ENCODE peak calls at places on chromosomes 7 and 10, in five cellular contexts. Z is CD8-positive, alpha-beta T cell; D is right lobe of liver; E is neuronal stem cell; I is left ventricle myocardium inferior. X is an unnamed sample. For H3K27me3 and H3K36me3, the result is how much of the 10 kb centered on the place peaks cover.

GRCh38 chr10:73781879-73782748 is at the start of gene CHCHD1:
- DNase-seq in E (peak), D (peak), I (peak), Z (peak), X (peak)

GRCh38 chr10:118243907-118244306 is 98.2 kb downstream of the FAM204A start:
- DNase-seq in I (no peak), E (no peak), Z (no peak), D (no peak), X (no peak)

GRCh38 chr10:93445097-93445960 is 36.8 kb downstream of the MYOF start:
- DNase-seq in D (peak), E (peak), Z (no peak), I (peak), X (peak)

GRCh38 chr7:114856625-114857024 is 65.3 kb upstream of the MDFIC start:
- DNase-seq in E (peak), D (no peak), Z (no peak), I (no peak), X (no peak)

GRCh38 chr10:77843264-77843663 is 83.3 kb downstream of the DLG5 start:
- DNase-seq in I (no peak), D (no peak), Z (no peak), E (no peak), X (no peak)

GRCh38 chr7:117674617-117675016 is 194.8 kb downstream of the CFTR start:
- DNase-seq in I (no peak), Z (no peak), D (no peak), E (no peak), X (no peak)

GRCh38 chr10:100100651-100101525 is 19.2 kb upstream of the CPN1 start:
- DNase-seq in I (no peak), D (peak), Z (no peak), E (no peak), X (no peak)

GRCh38 chr7:23685770-23686169 is 5.8 kb downstream of the FAM221A start:
- DNase-seq in I (no peak), Z (no peak), D (no peak), E (no peak), X (no peak)

GRCh38 chr7:15561840-15562239 is at the start of gene AGMO:
- DNase-seq in Z (no peak), E (peak), I (peak), D (peak), X (peak)

GRCh38 chr10:110808123-110808522 is 63.6 kb upstream of the PDCD4 start:
- DNase-seq in I (no peak), D (no peak), Z (no peak), E (no peak), X (no peak)

GRCh38 chr10:84089162-84089561 is 50.1 kb upstream of the GHITM start:
- DNase-seq in D (no peak), E (no peak), Z (no peak), I (no peak), X (no peak)

GRCh38 chr7:140983802-140984201 is 30.9 kb downstream of the MRPS33 start:
- DNase-seq in I (no peak), Z (no peak), E (no peak), D (no peak), X (no peak)

GRCh38 chr10:33643042-33643441 is 308.6 kb upstream of the NRP1 start:
- DNase-seq in E (no peak), Z (no peak), D (no peak), I (no peak), X (no peak)

GRCh38 chr10:31358688-31359330 is 39.8 kb downstream of the ZEB1 start:
- DNase-seq in Z (no peak), E (no peak), D (no peak), I (no peak), X (no peak)

GRCh38 chr7:43590862-43591550 is 8.1 kb downstream of the STK17A start:
- DNase-seq in I (no peak), D (no peak), Z (no peak), E (no peak), X (no peak)

GRCh38 chr7:88485811-88486210 is 179.1 kb upstream of the STEAP4 start:
- DNase-seq in E (no peak), I (no peak), Z (no peak), D (no peak), X (no peak)

GRCh38 chr10:6062101-6062771 is at the start of gene IL2RA:
- DNase-seq in Z (no peak), E (no peak), I (no peak), D (peak), X (no peak)

GRCh38 chr10:100784126-100784525 is 38.7 kb downstream of the PAX2 start:
- DNase-seq in I (no peak), D (no peak), E (no peak), Z (no peak), X (no peak)

GRCh38 chr7:3033581-3033980 is 10.1 kb downstream of the CARD11 start:
- DNase-seq in I (no peak), D (no peak), Z (no peak), E (no peak), X (no peak)

GRCh38 chr10:105159268-105159667 is 518.2 kb downstream of the SORCS3 start:
- DNase-seq in E (no peak), I (no peak), D (no peak), Z (no peak), X (no peak)

GRCh38 chr10:34954142-34954541 is 136.0 kb downstream of the CUL2 start:
- DNase-seq in I (no peak), D (no peak), E (no peak), Z (no peak), X (peak)

GRCh38 chr7:154296443-154296842 is 244.2 kb downstream of the DPP6 start:
- DNase-seq in E (no peak), Z (no peak), I (no peak), D (no peak), X (no peak)

GRCh38 chr10:58608356-58608755 is 95.7 kb downstream of the BICC1 start:
- DNase-seq in I (no peak), Z (no peak), D (no peak), E (no peak), X (no peak)

GRCh38 chr10:97497572-97498075 is 598 bp downstream of the MMS19 start:
- DNase-seq in Z (peak), D (peak), I (peak), E (peak), X (peak)

GRCh38 chr10:71092812-71093391 is 119.5 kb upstream of the UNC5B start:
- DNase-seq in E (no peak), I (no peak), D (peak), Z (no peak), X (no peak)

GRCh38 chr10:123141791-123142700 is 5.9 kb upstream of the HMX2 start:
- DNase-seq in I (no peak), E (no peak), Z (no peak), D (no peak), X (peak)
- H3K27me3 ChIP-seq in I (half or more), E (half or more), Z (half or more), D (under half), X (half or more)

GRCh38 chr7:50599385-50599784 is 34.2 kb upstream of the DDC start:
- DNase-seq in D (no peak), Z (no peak), I (no peak), E (no peak), X (no peak)
- H3K36me3 ChIP-seq in D (under half), Z (under half), I (half or more), E (half or more), X (half or more)

GRCh38 chr10:63665765-63666164 is 144.6 kb downstream of the REEP3 start:
- DNase-seq in D (no peak), Z (no peak), E (no peak), I (no peak), X (no peak)

GRCh38 chr10:63666836-63667383 is 145.7 kb downstream of the REEP3 start:
- DNase-seq in Z (no peak), E (no peak), I (no peak), D (no peak), X (no peak)

GRCh38 chr10:63667596-63667995 is 146.4 kb downstream of the REEP3 start:
- DNase-seq in D (no peak), Z (no peak), I (no peak), E (no peak), X (no peak)

GRCh38 chr10:63668081-63668480 is 146.9 kb downstream of the REEP3 start:
- DNase-seq in D (no peak), E (no peak), Z (no peak), I (no peak), X (no peak)

GRCh38 chr10:63664341-63664885 is 143.2 kb downstream of the REEP3 start:
- DNase-seq in D (no peak), Z (no peak), E (no peak), I (no peak), X (no peak)
- H3K4me3 ChIP-seq in D (no peak), Z (no peak), E (no peak), I (no peak), X (no peak)

GRCh38 chr10:119477444-119477843 is 65.1 kb downstream of the RGS10 start:
- DNase-seq in Z (no peak), I (no peak), D (no peak), E (no peak), X (no peak)
- H3K27me3 ChIP-seq in Z (under half), I (half or more), D (under half), E (under half), X (under half)

DNA sequence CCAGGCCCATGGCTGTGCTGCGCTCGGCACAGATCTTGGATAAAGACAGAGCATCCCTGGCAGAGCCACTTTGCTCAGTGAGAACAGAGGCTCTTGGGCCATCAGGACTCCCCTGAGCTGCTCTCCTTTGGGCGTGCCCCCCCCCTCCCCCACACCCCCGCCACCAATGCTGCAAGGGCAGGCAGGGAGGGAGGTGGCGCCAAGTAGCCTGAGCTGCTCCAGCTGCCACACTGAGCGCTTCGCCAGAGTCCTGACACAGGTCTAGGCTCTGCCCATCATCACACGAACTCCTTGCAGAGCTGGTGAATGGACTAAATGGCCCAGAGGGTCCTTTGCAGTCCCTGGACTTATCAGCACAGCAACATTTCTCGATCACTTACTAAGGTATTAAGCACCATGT is 12.5 kb downstream of the AKR1B1 start:
- DNase-seq in Z (no peak), E (no peak), I (no peak), D (no peak), X (no peak)
- H3K36me3 ChIP-seq in Z (half or more), E (half or more), I (half or more), D (under half), X (under half)

GRCh38 chr7:80635998-80636397 is 2.4 kb upstream of the CD36 start:
- DNase-seq in Z (no peak), E (no peak), D (no peak), I (no peak), X (no peak)

GRCh38 chr7:80634505-80634904 is 3.9 kb upstream of the CD36 start:
- DNase-seq in I (no peak), E (no peak), D (no peak), Z (no peak), X (no peak)

GRCh38 chr7:80637453-80637852 is 989 bp upstream of the CD36 start:
- DNase-seq in E (no peak), Z (no peak), I (no peak), D (no peak), X (no peak)

GRCh38 chr7:80636709-80637108 is 1.7 kb upstream of the CD36 start:
- DNase-seq in D (no peak), Z (no peak), I (no peak), E (no peak), X (no peak)

GRCh38 chr7:80635533-80635932 is 2.9 kb upstream of the CD36 start:
- DNase-seq in D (no peak), Z (no peak), I (no peak), E (no peak), X (no peak)
- H3K4me3 ChIP-seq in D (no peak), Z (no peak), I (peak), E (no peak), X (no peak)

GRCh38 chr10:22325272-22325947 is 4.5 kb downstream of the BMI1 start:
- DNase-seq in I (peak), Z (no peak), D (peak), E (peak), X (peak)

GRCh38 chr10:22323538-22324305 is 2.8 kb downstream of the BMI1 start:
- DNase-seq in E (no peak), I (no peak), D (no peak), Z (no peak), X (no peak)

GRCh38 chr10:22322663-22323160 is 1.8 kb downstream of the BMI1 start:
- DNase-seq in Z (no peak), I (no peak), E (no peak), D (no peak), X (no peak)

GRCh38 chr10:22324893-22325271 is 4.0 kb downstream of the BMI1 start:
- DNase-seq in E (no peak), D (no peak), I (no peak), Z (no peak), X (no peak)

GRCh38 chr10:22324413-22324812 is 3.5 kb downstream of the BMI1 start:
- DNase-seq in I (no peak), E (no peak), D (no peak), Z (no peak), X (no peak)
- H3K27me3 ChIP-seq in I (under half), E (under half), D (under half), Z (under half), X (under half)

GRCh38 chr10:27540672-27541071 is 36.6 kb downstream of the RAB18 start:
- DNase-seq in Z (no peak), I (no peak), D (no peak), E (no peak), X (no peak)
- H3K36me3 ChIP-seq in Z (under half), I (half or more), D (under half), E (half or more), X (under half)

GRCh38 chr10:103493362-103493871 is at the start of gene NEURL1:
- DNase-seq in Z (no peak), E (peak), I (no peak), D (no peak), X (peak)
- H3K4me3 ChIP-seq in Z (peak), E (peak), I (peak), D (peak), X (peak)

X was measured in left lung.